ENCODE peak calls at places on chromosomes 6 and 20, in ten cellular contexts. K, V, H, W, M, G, R, I, Y and B are unnamed samples.
A peak's percentile ranks its signal among the peaks of the same experiment; 100 is the strongest.

GRCh38 chr6:90896165-90896549 is 309.3 kb upstream of the MAP3K7 start:
- DNase-seq in M (no peak), G (no peak), I (no peak), Y (no peak), W (no peak), V (no peak), H (no peak), R (no peak), K (no peak), B (no peak)

GRCh38 chr6:95094751-95095150 is 482.6 kb upstream of the MANEA start:
- DNase-seq in I (no peak), M (no peak), H (no peak), Y (peak; percentile 48), W (no peak), K (no peak), R (no peak), G (no peak), V (no peak), B (peak; percentile 79)

GRCh38 chr6:41548841-41549642 is 2.9 kb downstream of the FOXP4 start:
- DNase-seq in Y (no peak), V (no peak), I (no peak), R (no peak), H (no peak), G (no peak), K (no peak), W (no peak), M (no peak), B (no peak)

GRCh38 chr6:140897804-140898573 is 1234.7 kb upstream of the GJE1 start:
- DNase-seq in K (no peak), Y (no peak), R (peak; percentile 58), M (no peak), G (no peak), V (no peak), W (no peak), H (no peak), I (no peak), B (peak; percentile 80)

GRCh38 chr6:68197356-68197755 is 437.7 kb upstream of the ADGRB3 start:
- DNase-seq in H (no peak), I (no peak), M (no peak), R (no peak), G (no peak), V (no peak), Y (no peak), K (no peak), W (no peak), B (no peak)

GRCh38 chr6:150354754-150355571 is 13.8 kb upstream of the IYD start:
- DNase-seq in I (no peak), W (no peak), K (no peak), V (no peak), G (no peak), R (no peak), H (no peak), Y (no peak), M (no peak), B (no peak)

GRCh38 chr6:112780498-112781096 is 433.5 kb downstream of the RFPL4B start:
- DNase-seq in V (no peak), Y (peak; percentile 60), M (peak; percentile 79), R (peak; percentile 83), H (no peak), W (peak; percentile 35), I (peak; percentile 72), K (peak; percentile 87), G (peak; percentile 87), B (peak; percentile 70)

GRCh38 chr6:109052852-109053251 is 41.8 kb downstream of the SESN1 start:
- DNase-seq in I (no peak), H (no peak), K (no peak), W (no peak), M (no peak), V (no peak), G (no peak), R (no peak), Y (no peak), B (no peak)

GRCh38 chr6:117776441-117776840 is 101.2 kb downstream of the NUS1 start:
- DNase-seq in W (no peak), H (no peak), G (no peak), K (peak; percentile 19), I (no peak), Y (no peak), V (no peak), M (no peak), R (peak; percentile 4), B (no peak)

GRCh38 chr20:46512943-46513844 is at the start of gene ZNF334:
- DNase-seq in I (peak; percentile 87), G (peak; percentile 63), V (no peak), K (peak; percentile 15), Y (no peak), M (peak; percentile 52), W (peak; percentile 57), H (no peak), R (no peak), B (peak; percentile 82)

GRCh38 chr20:40714109-40714508 is 25.1 kb upstream of the MAFB start:
- DNase-seq in Y (no peak), V (no peak), K (no peak), R (no peak), I (no peak), H (no peak), G (no peak), W (no peak), M (no peak), B (no peak)

GRCh38 chr6:130625825-130626500 is 201.2 kb upstream of the SMLR1 start:
- DNase-seq in H (no peak), I (no peak), W (no peak), Y (no peak), G (no peak), M (no peak), V (no peak), R (no peak), K (peak; percentile 80), B (peak; percentile 21)

GRCh38 chr6:44524491-44525227 is 137.2 kb downstream of the CDC5L start:
- DNase-seq in K (peak; percentile 4), R (no peak), M (no peak), H (no peak), I (no peak), Y (no peak), V (no peak), G (no peak), W (no peak), B (no peak)

GRCh38 chr6:53103993-53104675 is 38.9 kb downstream of the FBXO9 start:
- DNase-seq in Y (peak; percentile 13), K (peak; percentile 41), M (no peak), R (peak; percentile 54), H (no peak), W (no peak), V (no peak), I (peak; percentile 40), G (no peak), B (no peak)

GRCh38 chr6:135267085-135267484 is 86.0 kb downstream of the MYB start:
- DNase-seq in Y (no peak), H (no peak), W (no peak), I (peak; percentile 77), R (peak; percentile 83), K (no peak), G (no peak), V (no peak), M (no peak), B (no peak)

GRCh38 chr6:105022416-105022815 is 65.5 kb downstream of the LIN28B start:
- DNase-seq in Y (no peak), V (no peak), R (no peak), M (no peak), G (no peak), W (no peak), H (no peak), K (no peak), I (no peak), B (no peak)

GRCh38 chr6:20319520-20320357 is 81.9 kb upstream of the E2F3 start:
- DNase-seq in R (no peak), G (no peak), I (no peak), W (no peak), K (no peak), M (no peak), Y (no peak), V (peak; percentile 68), H (peak; percentile 62), B (no peak)

GRCh38 chr6:47252636-47253035 is 57.1 kb downstream of the TNFRSF21 start:
- DNase-seq in V (no peak), W (no peak), M (no peak), K (no peak), R (peak; percentile 83), I (no peak), Y (no peak), G (no peak), H (no peak), B (no peak)

GRCh38 chr6:53333439-53334408 is 15.0 kb downstream of the ELOVL5 start:
- DNase-seq in R (no peak), W (no peak), M (no peak), H (no peak), K (no peak), V (no peak), I (no peak), Y (no peak), G (no peak), B (no peak)

GRCh38 chr20:19129976-19130612 is 82.3 kb upstream of the SLC24A3 start:
- DNase-seq in G (no peak), M (no peak), K (no peak), R (no peak), W (no peak), I (peak; percentile 45), Y (no peak), V (no peak), H (no peak), B (no peak)

GRCh38 chr6:88992741-88993557 is 29.5 kb upstream of the RNGTT start:
- DNase-seq in I (no peak), M (no peak), Y (no peak), V (no peak), R (no peak), W (no peak), H (no peak), K (no peak), G (no peak), B (no peak)

GRCh38 chr6:44012078-44012493 is 115.2 kb downstream of the MRPL14 start:
- DNase-seq in Y (no peak), I (no peak), H (no peak), M (no peak), V (no peak), G (no peak), R (no peak), K (peak; percentile 99), W (no peak), B (no peak)

GRCh38 chr20:64149141-64149540 is 15.1 kb upstream of the MYT1 start:
- DNase-seq in I (no peak), R (no peak), V (no peak), M (no peak), K (no peak), G (no peak), Y (no peak), H (no peak), W (no peak), B (no peak)

GRCh38 chr6:167350731-167351655 is 26.1 kb downstream of the TTLL2 start:
- DNase-seq in H (peak; percentile 61), V (peak; percentile 68), G (peak; percentile 88), K (no peak), W (no peak), R (peak; percentile 84), Y (peak; percentile 61), I (peak; percentile 82), M (peak; percentile 69), B (no peak)